ENCODE peak calls at places on chromosome 11, in six cellular contexts. N is left ventricle myocardium inferior, J is heart left ventricle, K is psoas muscle, P is esophagus muscularis mucosa, Z is transverse colon. Y is an unnamed sample. For H3K4me1, the result is how much of the 10 kb centered on the place peaks cover.

GRCh38 chr11:125365196-125365931 is 130.7 kb downstream of the FEZ1 start:
- DNase-seq in P (no peak), K (no peak), Z (no peak), J (no peak), N (no peak), Y (no peak)

GRCh38 chr11:100010393-100010792 is 676.7 kb upstream of the ARHGAP42 start:
- DNase-seq in J (no peak), P (no peak), K (no peak), N (no peak), Z (no peak), Y (no peak)

GRCh38 chr11:132123449-132123848 is 753.0 kb downstream of the NTM start:
- DNase-seq in N (no peak), J (no peak), P (no peak), Z (no peak), K (no peak), Y (no peak)

GRCh38 chr11:706439-706956 is 467 bp downstream of the EPS8L2 start:
- DNase-seq in J (no peak), K (no peak), Z (peak), N (no peak), P (no peak), Y (no peak)

GRCh38 chr11:69101100-69101791 is 52.5 kb downstream of the TPCN2 start:
- DNase-seq in N (peak), J (peak), Z (peak), P (no peak), K (peak), Y (peak)

GRCh38 chr11:30908857-30909256 is 322.7 kb upstream of the MPPED2 start:
- DNase-seq in P (no peak), J (no peak), Z (no peak), K (no peak), N (no peak), Y (no peak)

GRCh38 chr11:60625262-60625661 is 74.2 kb upstream of the MS4A8 start:
- DNase-seq in Z (no peak), P (no peak), N (no peak), J (no peak), K (no peak), Y (no peak)

GRCh38 chr11:102476812-102477211 is 24.2 kb upstream of the TMEM123 start:
- DNase-seq in J (peak), P (peak), K (no peak), N (peak), Z (peak), Y (peak)

GRCh38 chr11:117545706-117546105 is 218.1 kb downstream of the CEP164 start:
- DNase-seq in P (no peak), K (no peak), Z (no peak), J (no peak), N (no peak), Y (no peak)

GRCh38 chr11:20021212-20021611 is 139.1 kb downstream of the DBX1 start:
- DNase-seq in N (no peak), Z (no peak), P (no peak), J (no peak), K (no peak), Y (no peak)

GRCh38 chr11:12577746-12578644 is 96.2 kb upstream of the TEAD1 start:
- DNase-seq in P (no peak), Z (no peak), J (no peak), N (no peak), K (no peak), Y (no peak)

GRCh38 chr11:57241311-57241972 is 4.4 kb upstream of the APLNR start:
- DNase-seq in P (no peak), K (no peak), Z (no peak), J (no peak), N (no peak), Y (no peak)
- TF ChIP-seq CTCF in P (no peak), K (no peak), Z (no peak), J (no peak), N (no peak), Y (no peak)

GRCh38 chr11:68008381-68009337 is 1.5 kb upstream of the ALDH3B1 start:
- DNase-seq in Z (peak), J (peak), P (no peak), K (no peak), N (no peak), Y (no peak)
- H3K4me1 ChIP-seq in Z (under half), J (under half), P (half or more), K (under half), N (under half), Y (under half)

DNA sequence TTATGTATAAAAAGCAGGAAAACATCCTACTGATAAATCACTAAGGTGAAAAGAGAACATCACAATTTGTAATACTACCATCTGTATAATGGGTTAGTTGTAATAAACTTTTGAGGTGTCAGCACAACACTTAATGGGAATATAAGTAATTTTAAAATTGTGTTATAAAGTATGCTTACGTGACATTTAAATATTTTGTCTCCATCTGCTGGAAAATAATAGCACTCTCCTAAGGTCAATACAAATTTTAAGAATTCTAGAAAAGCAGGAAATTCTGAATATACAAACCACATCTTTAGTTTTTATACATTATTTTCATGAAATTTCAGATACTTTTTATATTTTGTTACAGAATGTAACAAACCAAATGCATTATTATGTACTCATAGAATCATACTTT is 19.5 kb downstream of the CWF19L2 start:
- DNase-seq in N (no peak), P (no peak), J (no peak), Z (no peak), K (no peak), Y (no peak)
- TF ChIP-seq CTCF in N (no peak), P (no peak), J (no peak), Z (no peak), K (no peak), Y (no peak)

DNA sequence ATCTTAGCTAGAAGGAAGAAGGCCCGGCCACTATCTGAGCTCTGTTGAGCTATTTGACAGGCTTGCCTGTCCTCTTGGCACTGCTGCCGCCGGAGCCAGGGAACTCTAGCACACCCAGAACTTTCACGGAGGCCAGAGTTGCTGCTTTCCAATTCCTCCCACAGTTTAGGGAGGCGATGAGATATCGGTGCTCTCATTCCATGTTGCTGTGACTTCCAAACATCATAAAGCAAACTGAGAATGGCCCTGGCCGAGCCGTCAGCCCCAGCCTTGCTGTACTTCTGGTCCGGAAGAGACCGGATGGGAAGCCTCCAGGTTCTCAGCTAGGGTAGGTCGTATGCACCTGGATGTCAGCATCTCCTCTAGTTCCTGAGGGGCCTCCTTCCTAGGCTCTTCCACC is 200.2 kb downstream of the ADAMTS15 start:
- DNase-seq in K (peak), N (peak), Z (peak), P (peak), J (peak), Y (peak)
- H3K4me1 ChIP-seq in K (under half), N (half or more), Z (under half), P (half or more), J (under half), Y (under half)

GRCh38 chr11:28470180-28470579 is 362.0 kb downstream of the METTL15 start:
- DNase-seq in K (no peak), J (no peak), N (no peak), Z (no peak), P (no peak), Y (no peak)
- TF ChIP-seq CTCF in K (no peak), J (no peak), N (no peak), Z (no peak), P (no peak), Y (no peak)

DNA sequence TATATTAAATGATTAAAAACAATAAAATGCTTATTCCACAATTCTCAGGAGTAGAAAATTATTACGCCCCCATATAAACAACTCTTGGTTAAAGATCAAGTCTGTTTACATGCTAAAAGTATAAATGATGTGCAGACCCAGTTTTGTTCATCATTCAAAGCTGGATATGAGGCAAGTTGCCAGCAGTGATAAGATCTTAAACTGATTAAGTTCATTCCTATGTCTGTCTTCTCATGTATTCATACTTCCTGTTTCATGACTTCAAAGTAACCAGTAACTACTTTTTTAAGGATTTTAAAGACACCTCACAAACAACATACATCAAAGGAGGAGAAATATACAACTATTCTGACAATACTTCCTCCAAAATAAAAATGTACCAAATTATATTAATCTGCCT is 55.0 kb upstream of the ARHGAP32 start:
- DNase-seq in K (no peak), P (no peak), Z (no peak), N (no peak), J (no peak), Y (no peak)
- H3K4me1 ChIP-seq in K (under half), P (under half), Z (under half), N (under half), J (under half), Y (under half)

DNA sequence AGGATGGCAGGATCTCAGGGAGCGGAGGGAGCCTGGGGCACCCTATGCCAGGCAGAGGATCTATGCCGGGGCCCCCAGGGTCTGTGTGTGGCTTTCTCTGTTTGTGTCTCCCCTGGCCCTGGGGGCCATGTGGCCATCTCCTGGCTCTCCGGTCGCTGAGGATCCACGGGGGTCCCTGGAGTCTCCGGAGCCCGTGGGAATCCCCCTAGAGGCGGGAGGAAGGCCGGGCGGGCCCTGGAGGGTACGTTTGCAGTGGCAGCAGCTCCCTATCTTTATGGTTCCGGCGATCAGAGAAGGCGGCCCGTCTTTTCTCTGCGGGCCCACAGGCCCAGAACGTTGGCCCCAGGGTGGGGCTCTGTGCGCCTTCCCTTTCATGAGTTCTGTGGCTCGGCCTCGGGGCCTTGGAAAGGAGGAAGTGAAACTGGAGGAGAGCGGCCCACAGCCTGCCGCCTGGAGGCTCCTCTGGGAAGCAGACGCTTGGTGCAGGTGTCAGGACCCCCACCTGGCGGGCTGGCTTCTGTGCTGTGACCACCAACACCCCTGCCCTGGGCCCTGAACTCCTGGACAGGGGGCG is 82.1 kb downstream of the KCNQ1 start:
- DNase-seq in P (no peak), K (peak), J (peak), N (peak), Z (peak), Y (peak)
- TF ChIP-seq CTCF in P (no peak), K (no peak), J (no peak), N (peak), Z (peak), Y (no peak)

Y was measured in heart right ventricle.